ENCODE peak calls at places on chromosome 14, in seven cellular contexts. X is tibial nerve, R is H1, N is A549, P is transverse colon, F is stomach, S is ovary. W is an unnamed sample.

GRCh38 chr14:68937790-68938514 is 41.1 kb downstream of the ACTN1 start:
- DNase-seq in N (peak; percentile 89), P (peak; percentile 80), S (no peak), F (peak; percentile 76), X (no peak), R (no peak), W (no peak)

GRCh38 chr14:103547941-103548462 is 14.5 kb downstream of the BAG5 start:
- DNase-seq in S (peak; percentile 26), F (no peak), R (no peak), X (no peak), N (no peak), P (no peak), W (no peak)

GRCh38 chr14:36585100-36585499 is 2.7 kb upstream of the NKX2-8 start:
- DNase-seq in S (no peak), P (no peak), F (no peak), N (no peak), X (no peak), R (no peak), W (no peak)

GRCh38 chr14:100584056-100585031 is 2.9 kb downstream of the BEGAIN start:
- DNase-seq in F (no peak), P (no peak), X (no peak), S (peak; percentile 8), R (no peak), N (no peak), W (no peak)

GRCh38 chr14:91258021-91258618 is 13.6 kb upstream of the GPR68 start:
- DNase-seq in P (peak; percentile 36), S (no peak), F (no peak), X (no peak), R (no peak), N (peak; percentile 20), W (no peak)

GRCh38 chr14:74048291-74048690 is 29.1 kb downstream of the BBOF1 start:
- DNase-seq in F (no peak), N (peak; percentile 49), X (no peak), P (no peak), S (no peak), R (peak; percentile 5), W (no peak)

GRCh38 chr14:67620217-67620789 is 583 bp downstream of the ARG2 start:
- DNase-seq in S (peak; percentile 47), F (peak; percentile 26), R (no peak), N (no peak), X (no peak), P (peak; percentile 26), W (no peak)

GRCh38 chr14:79986251-79986650 is 225.1 kb downstream of the DIO2 start:
- DNase-seq in P (no peak), R (no peak), X (no peak), N (no peak), F (no peak), S (no peak), W (no peak)

GRCh38 chr14:72543325-72543724 is 350.6 kb downstream of the DPF3 start:
- DNase-seq in R (no peak), P (no peak), S (no peak), X (no peak), N (no peak), F (no peak), W (no peak)

GRCh38 chr14:105857223-105857815 is 330.9 kb downstream of the TMEM121 start:
- DNase-seq in N (no peak), F (no peak), X (no peak), P (peak; percentile 5), R (no peak), S (peak; percentile 4), W (no peak)

GRCh38 chr14:21264025-21264801 is 5.0 kb downstream of the HNRNPC start:
- DNase-seq in X (no peak), R (no peak), N (no peak), F (no peak), P (no peak), S (no peak), W (no peak)

GRCh38 chr14:77660754-77661153 is 44.3 kb upstream of the SPTLC2 start:
- DNase-seq in N (no peak), P (no peak), F (no peak), R (no peak), S (no peak), X (no peak), W (no peak)

GRCh38 chr14:35333347-35333730 is 41.2 kb downstream of the PSMA6 start:
- DNase-seq in X (no peak), R (no peak), S (no peak), N (no peak), F (no peak), P (no peak), W (no peak)

GRCh38 chr14:51095854-51096823 is 1.2 kb upstream of the TRIM9 start:
- DNase-seq in N (peak; percentile 19), F (no peak), R (no peak), X (peak; percentile 66), S (peak; percentile 34), P (peak; percentile 18), W (no peak)

GRCh38 chr14:95272057-95272456 is 47.7 kb downstream of the CLMN start:
- DNase-seq in S (no peak), N (peak; percentile 25), P (no peak), F (no peak), X (no peak), R (no peak), W (no peak)

GRCh38 chr14:77580964-77581505 is 35.4 kb downstream of the SPTLC2 start:
- DNase-seq in R (no peak), P (no peak), S (no peak), N (no peak), F (no peak), X (no peak), W (no peak)

GRCh38 chr14:84399296-84399910 is 1130.5 kb upstream of the FLRT2 start:
- DNase-seq in P (no peak), X (no peak), F (no peak), S (no peak), N (no peak), R (no peak), W (no peak)

GRCh38 chr14:21191809-21192446 is 36.1 kb upstream of the OR5AU1 start:
- DNase-seq in R (peak; percentile 82), F (peak; percentile 79), P (peak; percentile 85), S (peak; percentile 31), N (peak; percentile 61), X (peak; percentile 39), W (no peak)

GRCh38 chr14:78127233-78127632 is 42.9 kb upstream of the NRXN3 start:
- DNase-seq in N (no peak), F (no peak), P (no peak), R (no peak), S (no peak), X (no peak), W (no peak)

GRCh38 chr14:100761481-100761880 is 34.8 kb downstream of the DLK1 start:
- DNase-seq in F (no peak), X (no peak), N (peak; percentile 24), P (no peak), S (no peak), R (no peak), W (no peak)

DNA sequence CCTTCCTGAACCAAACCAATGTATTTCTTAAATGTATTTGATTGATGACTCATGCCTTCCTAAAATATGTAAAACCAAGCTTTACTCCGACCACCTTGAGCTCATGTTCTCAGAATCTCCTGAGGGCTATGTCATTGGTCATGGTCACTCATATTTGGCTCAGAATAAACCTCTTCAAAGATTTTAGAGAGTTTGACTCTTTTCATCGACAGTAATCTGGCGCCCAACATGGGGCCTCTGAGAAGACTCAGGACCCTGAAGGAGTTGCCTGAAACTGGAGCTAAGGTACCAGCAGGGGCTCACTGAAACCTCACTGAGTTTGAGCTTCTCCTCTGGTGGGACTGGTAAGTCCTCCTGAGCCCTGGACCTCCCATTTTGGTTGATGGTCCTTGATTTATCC is 17.2 kb upstream of the PSMC1 start:
- DNase-seq in R (no peak), P (no peak), S (no peak), F (no peak), X (no peak), N (peak; percentile 35), W (no peak)
- H3K9me3 ChIP-seq in R (peaks cover 31% of the 10 kb centered on the region), P (peaks cover 25% of the 10 kb centered on the region), S (peaks cover 12% of the 10 kb centered on the region), F (peaks cover 57% of the 10 kb centered on the region), X (peaks cover 67% of the 10 kb centered on the region), N (peaks cover 51% of the 10 kb centered on the region), W (peaks cover 55% of the 10 kb centered on the region)

DNA sequence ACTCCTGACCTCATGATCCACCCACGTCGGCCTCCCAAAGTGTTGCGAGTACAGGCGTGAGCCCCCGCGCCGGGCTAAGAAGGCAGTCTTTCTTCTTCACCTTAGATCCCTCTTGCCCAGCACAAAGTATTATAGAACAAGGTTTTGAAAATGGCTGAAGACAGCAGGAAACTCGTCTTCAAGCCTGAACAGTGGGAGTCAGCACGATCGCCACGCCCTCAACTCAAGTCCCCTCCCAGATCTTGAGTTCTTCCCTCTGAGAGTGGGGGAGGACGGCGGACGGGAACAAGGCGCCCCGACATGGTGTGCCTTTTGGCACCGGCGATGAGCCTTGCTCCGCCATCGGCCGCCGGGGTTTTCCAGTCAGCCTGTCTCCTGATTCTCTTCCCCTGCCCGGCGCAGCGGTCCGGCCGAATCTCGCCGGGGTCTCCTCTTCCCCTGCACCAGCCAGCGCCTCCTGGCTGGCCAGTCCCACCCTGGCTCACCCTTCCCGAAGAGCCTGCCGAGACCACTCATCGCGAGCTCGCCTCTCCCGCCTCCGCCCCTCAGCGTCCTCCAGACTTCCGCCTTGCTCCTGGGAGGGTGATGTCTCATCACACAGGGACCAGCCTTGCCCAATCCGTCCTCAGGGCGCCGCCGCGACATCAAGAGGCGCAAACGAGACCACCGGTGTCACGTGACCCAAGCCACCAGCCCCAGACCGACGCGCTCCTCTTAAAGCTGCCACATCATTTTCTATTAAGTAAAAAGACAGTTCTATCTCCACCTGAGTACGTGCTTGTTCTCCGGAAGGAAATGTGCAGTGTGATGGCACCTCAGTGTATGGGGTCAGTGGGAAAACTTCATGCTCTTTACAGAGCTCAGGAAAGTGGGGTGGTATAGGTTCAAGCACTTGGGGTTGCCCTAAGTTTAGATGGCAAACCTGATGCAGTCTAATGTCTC is at the start of gene CHMP4A:
- DNase-seq in R (peak; percentile 91), X (peak; percentile 96), P (peak; percentile 97), F (peak; percentile 94), N (peak; percentile 98), S (peak; percentile 95), W (peak; percentile 100)
- TF ChIP-seq EP300 in R (no peak), X (peak; percentile 62), P (no peak), F (no peak), N (no peak), S (no peak), W (no peak)

DNA sequence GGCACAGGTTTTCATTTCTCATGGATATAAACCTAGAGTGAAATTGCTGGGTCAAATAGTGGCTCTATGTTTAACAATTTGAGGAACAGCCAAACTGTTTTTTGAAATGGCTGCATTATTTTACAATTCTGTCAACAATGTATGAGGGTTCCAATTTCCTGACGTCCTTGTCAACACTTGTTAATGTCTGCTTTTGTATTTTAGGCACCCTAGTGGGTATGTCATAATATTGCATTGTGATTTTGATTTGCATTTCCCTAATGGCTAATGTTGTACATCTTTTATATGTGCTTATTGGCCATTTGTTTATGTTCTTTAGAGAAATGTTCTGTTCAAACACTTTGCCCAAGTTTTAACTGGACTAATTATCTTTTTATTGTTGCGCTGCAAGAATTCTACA is 93.2 kb downstream of the GPR65 start:
- DNase-seq in F (no peak), X (no peak), P (no peak), R (no peak), N (no peak), S (no peak), W (no peak)
- TF ChIP-seq POLR2A in F (no peak), X (no peak), P (no peak), R (no peak), N (no peak), S (no peak), W (no peak)

DNA sequence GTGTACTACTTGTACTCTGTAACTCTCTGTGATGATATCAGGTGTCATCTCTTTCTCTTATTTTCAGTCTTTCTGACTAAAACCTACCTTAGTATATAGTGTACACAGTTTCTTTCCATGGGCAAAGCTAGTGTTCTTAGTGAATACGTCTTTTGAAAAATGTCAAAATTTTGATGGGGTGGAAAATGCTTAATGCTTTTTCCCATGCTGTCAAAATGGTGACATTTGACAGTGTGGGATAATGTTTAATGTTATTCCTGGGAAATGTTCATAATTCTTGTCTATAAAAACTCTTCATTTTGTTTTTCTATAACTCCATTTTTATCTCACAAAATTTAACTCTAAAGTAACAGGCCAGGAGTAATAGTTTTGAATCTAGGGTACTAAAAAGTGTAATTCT is 742.7 kb upstream of the FOXG1 start:
- DNase-seq in P (no peak), X (no peak), F (no peak), N (no peak), S (no peak), R (no peak), W (no peak)
- H3K9me3 ChIP-seq in P (no peaks in the 10 kb centered on the region), X (no peaks in the 10 kb centered on the region), F (peaks cover under 1% of the 10 kb centered on the region), N (no peaks in the 10 kb centered on the region), S (no peaks in the 10 kb centered on the region), R (no peaks in the 10 kb centered on the region), W (no peaks in the 10 kb centered on the region)

W was measured in esophagus muscularis mucosa.